ENCODE peak calls at places on chromosomes 13 and 19, in seven cellular contexts. F is COLO829; A is bronchial epithelial cell; H is activated CD4-positive, alpha-beta T cell treated with anti-CD3 and anti-CD28 coated beads, Interleukin-2, amount 50 U/mL, for 4 hours; B is activated CD8-positive, alpha-beta memory T cell treated with anti-CD3 and anti-CD28 coated beads for 4 hours; E is stromal cell of bone marrow; R is body of pancreas. M is an unnamed sample.

GRCh38 chr19:38009650-38010229 is 102.7 kb downstream of the SIPA1L3 start:
- DNase-seq in F (no peak), H (no peak), R (no peak), A (no peak), B (no peak), E (no peak), M (no peak)

GRCh38 chr13:76016799-76017198 is 380.7 kb downstream of the LMO7 start:
- DNase-seq in A (peak), R (peak), H (no peak), E (no peak), B (no peak), F (no peak), M (no peak)

GRCh38 chr13:49584771-49585182 is 581 bp downstream of the RCBTB1 start:
- DNase-seq in A (no peak), R (no peak), B (no peak), H (no peak), E (no peak), F (no peak), M (no peak)

GRCh38 chr13:50672025-50672424 is 171.5 kb downstream of the DLEU7 start:
- DNase-seq in B (no peak), A (peak), E (no peak), F (peak), R (peak), H (no peak), M (no peak)

GRCh38 chr13:51324714-51325440 is 14.6 kb upstream of the SERPINE3 start:
- DNase-seq in H (no peak), A (no peak), B (no peak), E (no peak), R (no peak), F (no peak), M (no peak)

GRCh38 chr19:35383536-35383935 is 12.7 kb downstream of the GPR42 start:
- DNase-seq in E (no peak), R (no peak), H (no peak), B (no peak), A (no peak), F (no peak), M (no peak)

GRCh38 chr19:43751466-43752220 is 3.1 kb downstream of the SMG9 start:
- DNase-seq in B (no peak), R (no peak), F (no peak), A (peak), H (no peak), E (no peak), M (no peak)

GRCh38 chr13:49620170-49620621 is 8.1 kb upstream of the ARL11 start:
- DNase-seq in R (no peak), E (no peak), H (no peak), B (no peak), F (no peak), A (no peak), M (no peak)

GRCh38 chr19:46080561-46080960 is 39.8 kb upstream of the IGFL4 start:
- DNase-seq in A (no peak), E (peak), B (no peak), R (peak), H (no peak), F (no peak), M (no peak)

M was measured in stimulated activated CD4-positive, alpha-beta T cell treated with anti-CD3 and anti-CD28 coated beads, Interleukin-2, amount 100 ng/mL, for 24 hours.